ENCODE peak calls at places on chromosomes 7 and 10, in four cellular contexts. One of them, this sample, is unnamed.

GRCh38 chr7:1156782-1157535 is 3.0 kb downstream of the ZFAND2A start:
- DNase-seq in HepG2: peak
- DNase-seq in H1: no peak
- DNase-seq in K562: peak
- DNase-seq in this sample: no peak

GRCh38 chr7:135644154-135644553 is 18.2 kb upstream of the STMP1 start:
- DNase-seq in HepG2: no peak
- DNase-seq in H1: no peak
- DNase-seq in K562: no peak
- DNase-seq in this sample: no peak

GRCh38 chr10:5565671-5566581 is 41.2 kb downstream of the CALML3 start:
- DNase-seq in HepG2: no peak
- DNase-seq in H1: no peak
- DNase-seq in K562: no peak
- DNase-seq in this sample: no peak

GRCh38 chr10:72243822-72244437 is 27.9 kb upstream of the ASCC1 start:
- DNase-seq in K562: no peak
- DNase-seq in H1: no peak
- DNase-seq in HepG2: no peak
- DNase-seq in this sample: no peak

GRCh38 chr10:67119648-67120047 is 193.8 kb downstream of the LRRTM3 start:
- DNase-seq in HepG2: no peak
- DNase-seq in H1: no peak
- DNase-seq in K562: no peak
- DNase-seq in this sample: no peak

GRCh38 chr10:126387931-126388911 is at the start of gene ADAM12:
- DNase-seq in HepG2: no peak
- DNase-seq in H1: no peak
- DNase-seq in K562: no peak
- DNase-seq in this sample: no peak

GRCh38 chr10:85548038-85548437 is 818.6 kb downstream of the GRID1 start:
- DNase-seq in H1: no peak
- DNase-seq in HepG2: peak
- DNase-seq in K562: no peak
- DNase-seq in this sample: peak

GRCh38 chr10:126065751-126066150 is 169.4 kb downstream of the FANK1 start:
- DNase-seq in K562: no peak
- DNase-seq in H1: no peak
- DNase-seq in HepG2: no peak
- DNase-seq in this sample: no peak

GRCh38 chr7:124152859-124153692 is 120.2 kb upstream of the TMEM229A start:
- DNase-seq in HepG2: peak
- DNase-seq in H1: peak
- DNase-seq in K562: no peak
- DNase-seq in this sample: peak

GRCh38 chr10:5560844-5561703 is 36.3 kb downstream of the CALML3 start:
- DNase-seq in H1: no peak
- DNase-seq in K562: no peak
- DNase-seq in HepG2: peak
- DNase-seq in this sample: no peak

GRCh38 chr7:73954861-73955260 is 73.1 kb upstream of the ELN start:
- DNase-seq in HepG2: no peak
- DNase-seq in K562: no peak
- DNase-seq in H1: no peak
- DNase-seq in this sample: no peak

DNA sequence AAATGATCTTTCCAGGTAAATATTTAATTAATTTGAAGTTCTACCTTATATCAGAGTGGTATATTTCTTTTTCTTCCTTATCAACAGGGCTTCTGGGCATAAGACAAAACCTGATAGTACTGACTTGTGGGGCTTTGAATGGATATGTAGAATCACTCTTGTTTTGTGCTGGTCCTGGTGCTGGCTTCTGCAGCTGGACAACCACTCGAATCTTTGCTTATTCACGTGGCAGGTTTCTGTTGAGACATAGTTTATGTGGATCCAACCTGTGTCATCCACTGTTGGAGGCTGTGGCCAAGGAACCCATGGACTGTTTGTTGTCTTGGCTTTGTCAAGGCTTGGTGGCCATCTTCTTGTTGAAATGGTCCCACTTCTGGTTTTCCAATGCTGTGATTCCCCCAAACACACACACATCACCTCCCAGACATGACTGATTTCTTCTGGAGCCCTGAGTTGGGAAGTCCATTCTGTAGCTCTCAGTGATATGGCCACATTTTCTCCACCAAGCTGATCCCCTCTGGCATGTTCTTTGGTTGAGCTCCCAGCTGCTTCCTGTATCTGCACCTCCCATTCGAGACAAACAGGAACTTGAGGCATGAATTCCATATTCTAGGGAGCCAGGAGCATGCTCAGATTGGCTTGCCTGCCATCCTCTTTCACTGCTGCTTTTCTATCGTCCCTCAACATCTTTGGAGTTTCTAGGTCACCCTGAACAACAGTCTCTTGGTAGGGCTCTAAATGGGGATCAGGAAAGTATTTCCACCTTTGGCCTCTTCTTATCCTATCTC is 19.5 kb downstream of the TAS2R41 start:
- DNase-seq in H1: no peak
- DNase-seq in K562: no peak
- DNase-seq in HepG2: no peak
- DNase-seq in this sample: no peak
- TF ChIP-seq FOSL1 in H1: no peak
- TF ChIP-seq FOSL1 in K562: no peak
- TF ChIP-seq FOSL1 in HepG2: no peak
- TF ChIP-seq FOSL1 in this sample: no peak

GRCh38 chr10:58662314-58662713 is 149.6 kb downstream of the BICC1 start:
- DNase-seq in K562: no peak
- DNase-seq in H1: no peak
- DNase-seq in HepG2: peak
- DNase-seq in this sample: no peak

GRCh38 chr10:58661336-58661735 is 148.7 kb downstream of the BICC1 start:
- DNase-seq in K562: no peak
- DNase-seq in H1: no peak
- DNase-seq in HepG2: no peak
- DNase-seq in this sample: no peak

GRCh38 chr10:58665361-58665760 is 152.7 kb downstream of the BICC1 start:
- DNase-seq in H1: no peak
- DNase-seq in HepG2: no peak
- DNase-seq in K562: no peak
- DNase-seq in this sample: no peak

GRCh38 chr10:58661902-58662301 is 149.2 kb downstream of the BICC1 start:
- DNase-seq in K562: no peak
- DNase-seq in HepG2: no peak
- DNase-seq in H1: no peak
- DNase-seq in this sample: no peak

GRCh38 chr10:58660577-58661255 is 148.0 kb downstream of the BICC1 start:
- DNase-seq in K562: no peak
- DNase-seq in H1: no peak
- DNase-seq in HepG2: no peak
- DNase-seq in this sample: no peak
- TF ChIP-seq SP1 in K562: no peak
- TF ChIP-seq SP1 in H1: no peak
- TF ChIP-seq SP1 in HepG2: no peak
- TF ChIP-seq SP1 in this sample: no peak

GRCh38 chr10:110480387-110480786 is 17.3 kb upstream of the DUSP5 start:
- DNase-seq in K562: no peak
- DNase-seq in HepG2: no peak
- DNase-seq in H1: no peak
- DNase-seq in this sample: no peak

GRCh38 chr10:110483633-110484032 is 14.1 kb upstream of the DUSP5 start:
- DNase-seq in K562: peak
- DNase-seq in H1: no peak
- DNase-seq in HepG2: no peak
- DNase-seq in this sample: no peak

GRCh38 chr10:110481948-110482347 is 15.8 kb upstream of the DUSP5 start:
- DNase-seq in K562: no peak
- DNase-seq in HepG2: peak
- DNase-seq in H1: no peak
- DNase-seq in this sample: no peak

GRCh38 chr10:110475722-110476515 is 21.8 kb upstream of the DUSP5 start:
- DNase-seq in H1: no peak
- DNase-seq in K562: no peak
- DNase-seq in HepG2: no peak
- DNase-seq in this sample: no peak

DNA sequence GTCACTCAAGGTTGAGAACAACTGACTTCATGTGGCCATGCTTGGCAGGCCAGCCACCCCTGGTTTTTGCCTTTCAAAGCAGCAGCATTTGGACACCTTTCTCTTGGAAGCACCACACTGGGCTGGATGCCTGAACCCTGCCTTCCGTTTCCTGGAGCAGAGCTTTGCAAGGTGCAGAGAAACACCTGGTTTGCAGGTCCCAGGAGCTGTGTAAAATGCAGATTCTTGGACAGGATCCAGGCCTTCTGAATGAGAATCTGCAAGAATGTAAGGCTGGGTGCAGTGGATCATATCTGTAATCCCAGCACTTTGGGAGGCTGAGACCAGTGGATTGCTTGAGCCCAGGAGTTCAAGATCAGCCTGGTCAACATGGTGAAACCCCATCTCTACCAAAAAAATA is 18.0 kb upstream of the DUSP5 start:
- DNase-seq in HepG2: no peak
- DNase-seq in K562: no peak
- DNase-seq in H1: no peak
- DNase-seq in this sample: no peak
- TF ChIP-seq FOSL1 in HepG2: no peak
- TF ChIP-seq FOSL1 in K562: no peak
- TF ChIP-seq FOSL1 in H1: no peak
- TF ChIP-seq FOSL1 in this sample: no peak

DNA sequence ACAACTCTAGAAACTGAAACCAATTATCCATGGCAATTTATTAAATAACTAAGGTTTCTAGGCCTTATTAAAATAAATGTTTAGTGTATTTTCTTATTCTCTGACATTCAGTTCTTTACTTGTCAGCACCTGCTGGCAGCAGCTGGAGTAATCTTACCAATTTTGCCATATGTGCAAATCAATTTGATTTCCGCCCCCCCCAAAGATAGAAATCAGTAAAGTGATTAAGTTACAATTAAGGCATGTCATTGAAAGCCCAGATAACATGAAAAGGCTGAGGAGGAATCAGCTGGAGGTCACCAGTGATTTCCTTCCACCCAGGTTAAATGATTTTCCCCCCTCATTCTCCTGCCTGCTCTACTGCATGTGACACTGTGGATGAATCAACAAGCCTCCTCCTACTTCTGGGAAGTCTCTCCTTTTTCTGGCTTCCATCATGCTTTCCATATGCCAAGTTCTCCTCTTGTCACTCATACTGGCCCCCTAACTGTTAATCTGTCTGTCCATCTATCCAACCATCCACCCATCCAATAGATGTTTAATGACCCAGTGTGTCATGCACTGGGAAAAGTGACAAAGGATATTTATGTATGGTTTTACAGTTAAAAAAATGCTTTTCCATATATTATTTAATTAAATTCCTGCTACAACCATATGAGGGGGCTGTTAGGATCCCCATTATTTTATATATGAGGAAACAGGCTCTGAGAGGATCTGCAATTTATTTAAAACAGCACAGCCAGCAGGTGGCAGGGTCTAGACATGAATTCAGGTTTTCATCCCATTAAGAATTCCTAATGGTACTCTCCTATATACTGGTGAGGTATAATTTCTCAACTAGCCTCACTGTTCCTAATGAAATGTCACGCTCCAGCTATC is 116.5 kb downstream of the ATXN7L1 start:
- DNase-seq in K562: peak
- DNase-seq in HepG2: peak
- DNase-seq in H1: no peak
- DNase-seq in this sample: peak
- TF ChIP-seq SP1 in K562: no peak
- TF ChIP-seq SP1 in HepG2: no peak
- TF ChIP-seq SP1 in H1: no peak
- TF ChIP-seq SP1 in this sample: no peak

DNA sequence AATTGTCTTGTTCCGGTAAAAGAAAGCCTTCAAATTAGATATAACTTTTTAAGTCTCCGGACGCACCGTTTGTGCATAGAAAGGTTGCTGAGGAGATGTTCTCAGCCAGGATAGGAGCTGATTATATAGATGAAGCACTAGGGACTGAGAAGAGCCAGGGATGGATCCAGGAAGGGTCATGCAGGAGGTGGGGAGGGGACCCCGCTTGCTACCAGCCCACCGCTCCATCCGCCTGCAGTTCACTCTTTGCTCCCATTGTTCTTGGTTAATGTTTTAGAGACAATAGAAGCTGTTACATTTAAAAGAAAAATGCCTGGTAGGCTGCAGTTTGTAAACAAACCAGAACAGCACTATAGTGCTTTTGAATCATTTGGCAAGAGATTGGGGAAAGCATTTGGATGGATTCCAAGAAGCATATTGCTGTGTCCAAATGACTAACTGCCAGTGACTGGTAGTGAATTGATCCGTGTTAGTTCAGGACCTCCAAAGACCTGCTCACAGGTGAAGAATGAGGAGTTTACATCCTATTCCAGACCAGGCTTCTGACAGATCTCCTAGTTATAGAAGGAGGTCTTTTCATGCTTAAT is 175.9 kb upstream of the TAC1 start:
- DNase-seq in K562: no peak
- DNase-seq in H1: no peak
- DNase-seq in HepG2: no peak
- DNase-seq in this sample: no peak
- TF ChIP-seq FOSL1 in K562: no peak
- TF ChIP-seq FOSL1 in H1: no peak
- TF ChIP-seq FOSL1 in HepG2: no peak
- TF ChIP-seq FOSL1 in this sample: no peak

GRCh38 chr7:55533050-55533728 is 39.1 kb downstream of the VOPP1 start:
- DNase-seq in HepG2: no peak
- DNase-seq in H1: no peak
- DNase-seq in K562: no peak
- DNase-seq in this sample: no peak

GRCh38 chr7:55533729-55534080 is 38.6 kb downstream of the VOPP1 start:
- DNase-seq in H1: no peak
- DNase-seq in HepG2: no peak
- DNase-seq in K562: no peak
- DNase-seq in this sample: no peak

GRCh38 chr7:55534916-55535636 is 37.2 kb downstream of the VOPP1 start:
- DNase-seq in HepG2: peak
- DNase-seq in K562: no peak
- DNase-seq in H1: no peak
- DNase-seq in this sample: no peak

GRCh38 chr7:55535637-55536016 is 36.7 kb downstream of the VOPP1 start:
- DNase-seq in K562: no peak
- DNase-seq in HepG2: no peak
- DNase-seq in H1: no peak
- DNase-seq in this sample: no peak

GRCh38 chr7:55534262-55534915 is 37.9 kb downstream of the VOPP1 start:
- DNase-seq in K562: no peak
- DNase-seq in HepG2: peak
- DNase-seq in H1: no peak
- DNase-seq in this sample: no peak
- TF ChIP-seq SP1 in K562: no peak
- TF ChIP-seq SP1 in HepG2: no peak
- TF ChIP-seq SP1 in H1: no peak
- TF ChIP-seq SP1 in this sample: no peak

DNA sequence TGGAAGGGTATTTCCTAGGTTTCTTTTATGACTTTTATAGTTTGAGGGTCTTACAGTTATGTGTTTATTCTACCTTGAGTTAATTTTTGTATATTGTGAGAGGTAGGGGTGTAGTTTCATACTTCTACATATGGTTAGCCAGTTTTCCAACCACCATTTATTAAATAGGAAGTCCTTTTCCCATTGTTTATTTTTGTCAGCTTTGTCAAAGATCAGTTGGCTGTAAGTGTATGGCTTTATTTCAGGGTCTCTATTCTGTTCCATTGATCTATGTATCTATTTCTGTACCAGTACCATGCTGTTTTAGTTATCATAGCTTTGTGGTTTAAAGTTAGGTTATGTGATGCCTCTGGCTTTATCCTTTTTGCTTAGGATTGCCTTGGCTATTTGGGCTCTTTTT is 71.9 kb upstream of the CC2D2B start:
- DNase-seq in K562: no peak
- DNase-seq in HepG2: no peak
- DNase-seq in H1: no peak
- DNase-seq in this sample: no peak
- TF ChIP-seq FOSL1 in K562: no peak
- TF ChIP-seq FOSL1 in HepG2: no peak
- TF ChIP-seq FOSL1 in H1: no peak
- TF ChIP-seq FOSL1 in this sample: no peak

This sample was measured in HCT116.